ENCODE peak calls at places on chromosomes 4 and X, in six cellular contexts. R, S, P, M, Y and W are unnamed samples.

GRCh38 chrX:2587146-2587545 is 86.4 kb upstream of the DHRSX start:
- DNase-seq in R (no peak), P (no peak), M (no peak), S (no peak), Y (no peak), W (no peak)

GRCh38 chrX:154784149-154784985 is 20.9 kb downstream of the MPP1 start:
- DNase-seq in S (no peak), P (no peak), R (no peak), M (no peak), Y (no peak), W (no peak)

GRCh38 chrX:24398766-24399165 is 38.3 kb downstream of the SUPT20HL1 start:
- DNase-seq in R (no peak), M (no peak), S (no peak), Y (no peak), P (no peak), W (no peak)

GRCh38 chr4:91448668-91449330 is 855.0 kb upstream of the GRID2 start:
- DNase-seq in Y (no peak), R (no peak), P (no peak), M (no peak), S (no peak), W (no peak)

GRCh38 chr4:7362862-7363430 is 71.8 kb downstream of the PSAPL1 start:
- DNase-seq in M (no peak), S (no peak), P (no peak), R (no peak), Y (no peak), W (no peak)

GRCh38 chr4:121951570-121952110 is at the start of gene TRPC3:
- DNase-seq in M (peak), S (no peak), Y (no peak), P (no peak), R (peak), W (peak)

GRCh38 chr4:15654556-15655222 is 468 bp downstream of the FBXL5 start:
- DNase-seq in M (peak), S (peak), R (peak), P (peak), Y (no peak), W (peak)

GRCh38 chr4:15457401-15458201 is 12.1 kb upstream of the CC2D2A start:
- DNase-seq in Y (no peak), M (peak), R (no peak), P (no peak), S (peak), W (peak)

GRCh38 chr4:829291-829690 is 3.4 kb upstream of the CPLX1 start:
- DNase-seq in R (no peak), Y (no peak), M (no peak), S (no peak), P (no peak), W (no peak)

GRCh38 chr4:90419124-90419711 is 292.0 kb downstream of the CCSER1 start:
- DNase-seq in S (peak), M (peak), R (no peak), P (no peak), Y (no peak), W (peak)

GRCh38 chr4:14434916-14435315 is 567.4 kb upstream of the CPEB2 start:
- DNase-seq in R (no peak), P (no peak), S (peak), Y (no peak), M (no peak), W (peak)

GRCh38 chrX:139211568-139212182 is 318.9 kb upstream of the F9 start:
- DNase-seq in P (no peak), Y (no peak), M (peak), R (no peak), S (no peak), W (no peak)

GRCh38 chrX:54357414-54358377 is at the start of gene WNK3:
- DNase-seq in R (peak), M (peak), S (peak), P (peak), Y (peak), W (peak)

GRCh38 chrX:41695464-41695863 is 6.7 kb downstream of the GPR34 start:
- DNase-seq in R (no peak), Y (no peak), P (no peak), M (no peak), S (peak), W (peak)

GRCh38 chr4:108149588-108150380 is 18.9 kb downstream of the LEF1 start:
- DNase-seq in P (no peak), S (no peak), Y (no peak), R (no peak), M (no peak), W (peak)

GRCh38 chrX:16022580-16023170 is 100.7 kb upstream of the GRPR start:
- DNase-seq in M (no peak), R (no peak), Y (no peak), S (peak), P (no peak), W (peak)

GRCh38 chrX:71128915-71129765 is 10.7 kb downstream of the MED12 start:
- DNase-seq in M (peak), Y (peak), S (peak), P (peak), R (peak), W (peak)

GRCh38 chr4:16582036-16582435 is 316.4 kb downstream of the LDB2 start:
- DNase-seq in P (no peak), R (no peak), Y (no peak), M (no peak), S (no peak), W (no peak)

GRCh38 chrX:76064825-76065224 is 108.0 kb upstream of the PBDC1 start:
- DNase-seq in S (no peak), R (no peak), M (no peak), Y (no peak), P (no peak), W (no peak)

GRCh38 chr4:119478446-119479179 is 150.0 kb downstream of the PDE5A start:
- DNase-seq in P (no peak), M (no peak), R (no peak), Y (no peak), S (no peak), W (no peak)

GRCh38 chrX:140661657-140662056 is 47.9 kb upstream of the LINC00632 start:
- DNase-seq in M (no peak), R (no peak), Y (no peak), P (no peak), S (no peak), W (peak)

GRCh38 chrX:8042304-8042703 is 115.1 kb upstream of the PNPLA4 start:
- DNase-seq in M (no peak), P (no peak), Y (no peak), S (no peak), R (no peak), W (no peak)

GRCh38 chr4:154088741-154089140 is 299.9 kb upstream of the SFRP2 start:
- DNase-seq in P (no peak), M (no peak), Y (no peak), S (peak), R (no peak), W (peak)

GRCh38 chrX:154401045-154401799 is 3.0 kb downstream of the RPL10 start:
- DNase-seq in S (peak), R (no peak), M (no peak), P (no peak), Y (no peak), W (peak)

GRCh38 chr4:19329077-19329476 is 922.6 kb upstream of the SLIT2 start:
- DNase-seq in R (no peak), Y (no peak), S (no peak), M (no peak), P (no peak), W (no peak)

GRCh38 chrX:64229145-64229544 is 1.3 kb downstream of the ASB12 start:
- DNase-seq in R (no peak), S (no peak), P (no peak), Y (no peak), M (no peak), W (no peak)

GRCh38 chr4:72006576-72006975 is 25.2 kb upstream of the NPFFR2 start:
- DNase-seq in M (no peak), R (no peak), P (no peak), S (peak), Y (no peak), W (peak)

GRCh38 chr4:86586160-86586572 is 7.9 kb upstream of the PTPN13 start:
- DNase-seq in M (no peak), R (no peak), P (peak), Y (no peak), S (peak), W (no peak)

GRCh38 chr4:25310066-25310824 is 2.3 kb upstream of the ZCCHC4 start:
- DNase-seq in P (no peak), S (no peak), M (no peak), R (no peak), Y (no peak), W (no peak)

GRCh38 chr4:8346838-8347605 is 77.5 kb downstream of the HTRA3 start:
- DNase-seq in S (no peak), M (no peak), P (no peak), R (no peak), Y (no peak), W (no peak)

GRCh38 chr4:169540774-169541173 is 71.6 kb downstream of the NEK1 start:
- DNase-seq in Y (no peak), S (no peak), P (no peak), R (no peak), M (no peak), W (no peak)

GRCh38 chr4:152968806-152969394 is 32.8 kb downstream of the FHDC1 start:
- DNase-seq in R (no peak), M (no peak), P (peak), Y (no peak), S (peak), W (peak)

GRCh38 chr4:2411786-2412510 is 6.5 kb downstream of the ZFYVE28 start:
- DNase-seq in Y (no peak), P (no peak), S (no peak), R (no peak), M (no peak), W (no peak)

GRCh38 chrX:49829016-49829415 is at the start of gene PAGE4:
- DNase-seq in M (no peak), P (no peak), Y (no peak), S (no peak), R (no peak), W (no peak)

GRCh38 chr4:38489924-38490639 is 173.9 kb upstream of the KLF3 start:
- DNase-seq in R (no peak), S (no peak), P (no peak), Y (no peak), M (no peak), W (peak)
- H3K4me3 ChIP-seq in R (peak), S (no peak), P (no peak), Y (no peak), M (no peak), W (no peak)

GRCh38 chr4:126361287-126361686 is 1046.5 kb downstream of the FAT4 start:
- DNase-seq in M (no peak), Y (no peak), P (no peak), S (no peak), R (no peak), W (no peak)

GRCh38 chr4:126354784-126355183 is 1040.0 kb downstream of the FAT4 start:
- DNase-seq in S (peak), Y (no peak), M (no peak), P (no peak), R (no peak), W (no peak)

GRCh38 chr4:126358041-126358440 is 1043.3 kb downstream of the FAT4 start:
- DNase-seq in M (no peak), S (no peak), R (no peak), P (no peak), Y (no peak), W (no peak)
- TF ChIP-seq CTCF in M (no peak), S (no peak), R (no peak), P (no peak), Y (no peak), W (no peak)

DNA sequence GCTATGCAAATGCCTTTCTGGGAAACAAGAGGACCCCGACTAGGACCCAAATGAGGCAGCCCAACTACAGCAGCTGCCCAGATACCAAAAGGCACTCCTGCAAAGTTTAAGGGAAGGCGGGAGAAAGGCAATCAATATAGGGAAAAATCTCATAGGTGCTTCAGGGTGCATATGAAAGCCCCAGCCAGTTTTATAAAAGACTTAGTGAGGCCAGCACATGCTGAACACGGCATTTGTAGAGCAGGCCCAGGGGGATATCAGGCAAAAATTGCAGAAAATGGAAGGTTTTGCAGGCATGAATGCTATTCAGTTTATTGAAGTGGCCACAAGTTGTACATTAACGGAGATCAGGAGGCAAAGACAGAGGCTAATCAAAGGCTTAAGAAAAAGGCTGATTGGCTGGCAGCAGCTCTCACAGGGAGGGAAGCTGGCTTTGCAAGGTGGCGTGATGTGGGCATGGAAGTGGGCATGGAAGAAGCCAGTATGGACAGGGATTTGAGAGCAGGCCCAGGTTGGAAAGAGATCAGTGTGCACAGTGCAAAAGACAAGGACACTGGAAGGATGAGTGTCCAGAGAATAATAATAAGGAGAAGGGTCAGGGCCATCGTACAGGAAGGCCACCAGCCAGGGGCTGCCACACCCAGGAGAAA is 37.7 kb upstream of the UGT2B7 start:
- DNase-seq in R (no peak), M (no peak), P (no peak), Y (no peak), S (no peak), W (no peak)
- H3K4me3 ChIP-seq in R (no peak), M (no peak), P (no peak), Y (no peak), S (no peak), W (no peak)

GRCh38 chr4:70556856-70557255 is 35.2 kb upstream of the AMBN start:
- DNase-seq in Y (no peak), S (peak), P (no peak), R (no peak), M (no peak), W (peak)

GRCh38 chr4:70559924-70560323 is 32.1 kb upstream of the AMBN start:
- DNase-seq in R (no peak), S (no peak), P (no peak), M (no peak), Y (no peak), W (no peak)

GRCh38 chr4:70564033-70564432 is 28.0 kb upstream of the AMBN start:
- DNase-seq in P (no peak), Y (no peak), M (no peak), R (no peak), S (no peak), W (no peak)

GRCh38 chr4:70559216-70559830 is 32.7 kb upstream of the AMBN start:
- DNase-seq in Y (no peak), R (peak), M (peak), P (no peak), S (peak), W (peak)
- TF ChIP-seq CTCF in Y (peak), R (peak), M (peak), P (no peak), S (peak), W (peak)

DNA sequence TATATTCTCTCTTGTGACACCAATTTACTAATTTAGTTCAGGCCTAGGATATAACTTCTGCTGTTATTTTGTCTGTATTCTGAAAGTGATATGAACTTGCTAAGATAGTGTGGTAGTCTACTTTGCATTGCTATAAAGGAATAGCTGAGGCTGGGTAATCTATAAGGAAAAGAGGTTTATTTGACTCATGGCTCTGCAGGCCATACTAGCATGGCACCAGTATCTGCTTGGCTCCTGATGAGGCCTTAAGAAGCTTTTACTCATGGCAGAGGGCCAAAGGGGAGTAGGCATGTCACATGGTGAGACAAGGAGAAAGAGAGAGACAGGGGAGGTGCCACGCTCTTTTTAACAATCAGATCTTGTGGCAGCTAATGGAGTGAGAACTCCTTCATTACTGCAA is 247.3 kb downstream of the GPAT3 start:
- DNase-seq in M (no peak), Y (no peak), R (no peak), S (no peak), P (no peak), W (no peak)
- H3K4me3 ChIP-seq in M (no peak), Y (no peak), R (no peak), S (no peak), P (no peak), W (no peak)